ENCODE peak calls at places on chromosomes 4 and X, in eight cellular contexts. One of them, this sample, is unnamed. For H3K36me3, the result is how much of the 10 kb centered on the place peaks cover.

GRCh38 chr4:151227731-151228130 is 49.2 kb upstream of the PRSS48 start:
- DNase-seq in mesendoderm: peak
- DNase-seq in IMR-90: peak
- DNase-seq in GM12878: no peak
- DNase-seq in PC-9: no peak
- DNase-seq in K562: no peak
- DNase-seq in hepatocyte: peak
- DNase-seq in mammary epithelial cell: peak
- DNase-seq in this sample: peak

GRCh38 chr4:8644461-8644891 is 51.9 kb downstream of the CPZ start:
- DNase-seq in mesendoderm: no peak
- DNase-seq in IMR-90: no peak
- DNase-seq in GM12878: no peak
- DNase-seq in PC-9: no peak
- DNase-seq in K562: no peak
- DNase-seq in hepatocyte: no peak
- DNase-seq in mammary epithelial cell: no peak
- DNase-seq in this sample: no peak

GRCh38 chr4:48329976-48330375 is 11.4 kb upstream of the SLAIN2 start:
- DNase-seq in mesendoderm: no peak
- DNase-seq in IMR-90: peak
- DNase-seq in GM12878: no peak
- DNase-seq in PC-9: peak
- DNase-seq in K562: no peak
- DNase-seq in hepatocyte: no peak
- DNase-seq in mammary epithelial cell: peak
- DNase-seq in this sample: no peak

GRCh38 chr4:143384381-143384994 is 47.8 kb downstream of the GAB1 start:
- DNase-seq in mesendoderm: no peak
- DNase-seq in IMR-90: peak
- DNase-seq in GM12878: no peak
- DNase-seq in PC-9: no peak
- DNase-seq in K562: no peak
- DNase-seq in hepatocyte: no peak
- DNase-seq in mammary epithelial cell: no peak
- DNase-seq in this sample: no peak

GRCh38 chrX:140572724-140573123 is 67.9 kb upstream of the SOX3 start:
- DNase-seq in mesendoderm: peak
- DNase-seq in IMR-90: peak
- DNase-seq in GM12878: peak
- DNase-seq in PC-9: no peak
- DNase-seq in K562: peak
- DNase-seq in hepatocyte: peak
- DNase-seq in mammary epithelial cell: peak
- DNase-seq in this sample: peak

GRCh38 chr4:1246111-1246881 is 2.6 kb downstream of the CTBP1 start:
- DNase-seq in mesendoderm: no peak
- DNase-seq in IMR-90: no peak
- DNase-seq in GM12878: no peak
- DNase-seq in PC-9: peak
- DNase-seq in K562: no peak
- DNase-seq in hepatocyte: peak
- DNase-seq in mammary epithelial cell: peak
- DNase-seq in this sample: peak

GRCh38 chr4:78951862-78952472 is 12.7 kb upstream of the PAQR3 start:
- DNase-seq in mesendoderm: peak
- DNase-seq in IMR-90: peak
- DNase-seq in GM12878: no peak
- DNase-seq in PC-9: no peak
- DNase-seq in K562: peak
- DNase-seq in hepatocyte: peak
- DNase-seq in mammary epithelial cell: peak
- DNase-seq in this sample: peak

GRCh38 chrX:117803463-117803862 is 313.1 kb downstream of the KLHL13 start:
- DNase-seq in mesendoderm: no peak
- DNase-seq in IMR-90: no peak
- DNase-seq in GM12878: no peak
- DNase-seq in PC-9: no peak
- DNase-seq in K562: no peak
- DNase-seq in hepatocyte: no peak
- DNase-seq in mammary epithelial cell: no peak
- DNase-seq in this sample: no peak

GRCh38 chr4:155079866-155080265 is 128.6 kb upstream of the NPY2R start:
- DNase-seq in mesendoderm: peak
- DNase-seq in IMR-90: no peak
- DNase-seq in GM12878: no peak
- DNase-seq in PC-9: no peak
- DNase-seq in K562: no peak
- DNase-seq in hepatocyte: no peak
- DNase-seq in mammary epithelial cell: no peak
- DNase-seq in this sample: no peak

GRCh38 chr4:143386812-143387211 is 50.1 kb downstream of the GAB1 start:
- DNase-seq in mesendoderm: no peak
- DNase-seq in IMR-90: peak
- DNase-seq in GM12878: no peak
- DNase-seq in PC-9: no peak
- DNase-seq in K562: peak
- DNase-seq in hepatocyte: peak
- DNase-seq in mammary epithelial cell: no peak
- DNase-seq in this sample: no peak

GRCh38 chrX:40189018-40189417 is 91.3 kb upstream of the BCOR start:
- DNase-seq in mesendoderm: no peak
- DNase-seq in IMR-90: no peak
- DNase-seq in GM12878: no peak
- DNase-seq in PC-9: no peak
- DNase-seq in K562: no peak
- DNase-seq in hepatocyte: no peak
- DNase-seq in mammary epithelial cell: no peak
- DNase-seq in this sample: peak

GRCh38 chr4:20615492-20616136 is 84.6 kb upstream of the PACRGL start:
- DNase-seq in mesendoderm: peak
- DNase-seq in IMR-90: no peak
- DNase-seq in GM12878: no peak
- DNase-seq in PC-9: no peak
- DNase-seq in K562: no peak
- DNase-seq in hepatocyte: no peak
- DNase-seq in mammary epithelial cell: peak
- DNase-seq in this sample: no peak

DNA sequence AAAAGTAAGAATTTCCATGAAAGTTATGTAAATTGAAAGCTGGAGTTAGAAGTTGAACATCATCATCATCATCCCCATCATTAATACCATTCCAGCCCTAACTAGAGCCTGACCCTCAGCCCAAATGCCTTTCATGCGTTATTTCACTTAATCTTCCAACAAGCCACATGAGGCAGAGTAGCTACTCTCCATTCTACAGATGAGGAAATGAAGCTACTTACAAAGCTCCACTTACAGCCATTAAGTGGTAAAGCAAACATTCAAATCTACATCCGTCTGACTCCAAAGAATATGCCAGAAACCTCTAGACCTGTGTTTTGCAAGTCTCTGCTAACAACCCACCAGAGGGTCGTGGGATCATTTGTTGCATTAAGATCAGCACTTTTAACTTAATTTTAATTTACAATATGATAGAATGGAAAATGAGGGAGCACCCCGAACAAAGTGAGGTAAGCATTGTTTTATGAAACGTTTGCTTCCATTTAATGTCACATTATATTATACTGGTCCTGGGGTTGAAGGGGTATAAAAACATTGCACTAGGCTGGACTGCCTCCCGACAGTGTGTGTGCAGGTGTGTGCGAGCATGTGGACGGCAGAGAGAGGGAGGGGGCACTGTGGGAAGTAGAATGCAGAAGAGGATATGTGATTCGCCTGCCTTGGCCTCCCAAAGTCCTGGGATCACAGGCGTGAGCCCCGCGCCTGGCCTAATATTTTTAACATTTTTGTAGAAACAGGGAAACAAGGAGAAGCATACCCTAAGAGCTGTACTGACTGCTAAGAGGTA is 36.2 kb downstream of the IRF2 start:
- DNase-seq in mesendoderm: no peak
- DNase-seq in IMR-90: peak
- DNase-seq in GM12878: no peak
- DNase-seq in PC-9: no peak
- DNase-seq in K562: no peak
- DNase-seq in hepatocyte: no peak
- DNase-seq in mammary epithelial cell: no peak
- DNase-seq in this sample: no peak
- H3K4me2 ChIP-seq in mesendoderm: no peak
- H3K4me2 ChIP-seq in IMR-90: no peak
- H3K4me2 ChIP-seq in GM12878: peak
- H3K4me2 ChIP-seq in PC-9: no peak
- H3K4me2 ChIP-seq in K562: no peak
- H3K4me2 ChIP-seq in hepatocyte: no peak
- H3K4me2 ChIP-seq in mammary epithelial cell: no peak
- H3K4me2 ChIP-seq in this sample: no peak

DNA sequence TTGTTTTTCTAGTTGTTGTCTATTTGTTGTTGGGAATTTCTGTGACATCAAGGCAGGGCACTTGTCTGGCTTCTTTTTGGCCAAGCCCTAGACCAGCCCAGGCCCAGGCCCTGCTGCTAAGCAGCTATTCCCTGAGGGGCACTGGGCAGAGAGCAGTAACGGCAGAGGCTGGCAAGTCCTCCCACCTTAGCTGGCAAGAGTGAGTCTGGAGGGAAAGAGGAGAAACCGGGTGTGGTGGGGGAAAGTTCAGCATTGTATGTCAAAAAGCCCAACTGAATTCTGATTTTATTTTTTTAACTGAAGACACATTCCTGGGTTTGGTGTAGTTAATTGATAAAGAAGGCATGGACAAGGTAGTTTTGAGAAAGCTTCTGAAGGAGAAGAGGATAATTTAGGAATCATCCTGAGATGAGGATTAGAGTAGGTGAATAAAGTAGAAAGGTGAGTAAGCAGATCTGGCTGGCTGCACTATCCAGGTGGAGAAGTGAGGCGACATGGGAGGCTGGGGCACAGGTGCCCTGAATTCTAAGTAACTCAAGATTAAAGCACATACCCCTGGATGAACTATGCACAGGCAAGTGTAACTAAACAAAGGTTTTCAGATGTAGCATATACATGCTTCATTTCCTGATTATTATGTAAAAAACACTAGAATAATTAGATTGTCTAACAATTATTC is 57.4 kb downstream of the TAPT1 start:
- DNase-seq in mesendoderm: no peak
- DNase-seq in IMR-90: no peak
- DNase-seq in GM12878: no peak
- DNase-seq in PC-9: no peak
- DNase-seq in K562: no peak
- DNase-seq in hepatocyte: no peak
- DNase-seq in mammary epithelial cell: no peak
- DNase-seq in this sample: no peak
- H3K36me3 ChIP-seq in mesendoderm: under half
- H3K36me3 ChIP-seq in IMR-90: under half
- H3K36me3 ChIP-seq in GM12878: under half
- H3K36me3 ChIP-seq in PC-9: under half
- H3K36me3 ChIP-seq in K562: half or more
- H3K36me3 ChIP-seq in hepatocyte: under half
- H3K36me3 ChIP-seq in mammary epithelial cell: under half
- H3K36me3 ChIP-seq in this sample: under half

GRCh38 chr4:52126946-52127345 is 75.8 kb downstream of the SPATA18 start:
- DNase-seq in mesendoderm: peak
- DNase-seq in IMR-90: peak
- DNase-seq in GM12878: no peak
- DNase-seq in PC-9: no peak
- DNase-seq in K562: no peak
- DNase-seq in hepatocyte: no peak
- DNase-seq in mammary epithelial cell: peak
- DNase-seq in this sample: no peak
- H3K4me2 ChIP-seq in mesendoderm: no peak
- H3K4me2 ChIP-seq in IMR-90: no peak
- H3K4me2 ChIP-seq in GM12878: no peak
- H3K4me2 ChIP-seq in PC-9: no peak
- H3K4me2 ChIP-seq in K562: no peak
- H3K4me2 ChIP-seq in hepatocyte: no peak
- H3K4me2 ChIP-seq in mammary epithelial cell: no peak
- H3K4me2 ChIP-seq in this sample: no peak

GRCh38 chr4:3112241-3112978 is 37.9 kb downstream of the HTT start:
- DNase-seq in mesendoderm: no peak
- DNase-seq in IMR-90: no peak
- DNase-seq in GM12878: no peak
- DNase-seq in PC-9: no peak
- DNase-seq in K562: no peak
- DNase-seq in hepatocyte: no peak
- DNase-seq in mammary epithelial cell: no peak
- DNase-seq in this sample: no peak

GRCh38 chr4:3108211-3108610 is 33.7 kb downstream of the HTT start:
- DNase-seq in mesendoderm: no peak
- DNase-seq in IMR-90: peak
- DNase-seq in GM12878: no peak
- DNase-seq in PC-9: no peak
- DNase-seq in K562: no peak
- DNase-seq in hepatocyte: no peak
- DNase-seq in mammary epithelial cell: no peak
- DNase-seq in this sample: peak

GRCh38 chr4:3111461-3111860 is 37.0 kb downstream of the HTT start:
- DNase-seq in mesendoderm: peak
- DNase-seq in IMR-90: peak
- DNase-seq in GM12878: no peak
- DNase-seq in PC-9: no peak
- DNase-seq in K562: no peak
- DNase-seq in hepatocyte: peak
- DNase-seq in mammary epithelial cell: no peak
- DNase-seq in this sample: peak

GRCh38 chr4:3106339-3107186 is 32.1 kb downstream of the HTT start:
- DNase-seq in mesendoderm: peak
- DNase-seq in IMR-90: peak
- DNase-seq in GM12878: peak
- DNase-seq in PC-9: peak
- DNase-seq in K562: peak
- DNase-seq in hepatocyte: peak
- DNase-seq in mammary epithelial cell: peak
- DNase-seq in this sample: peak

DNA sequence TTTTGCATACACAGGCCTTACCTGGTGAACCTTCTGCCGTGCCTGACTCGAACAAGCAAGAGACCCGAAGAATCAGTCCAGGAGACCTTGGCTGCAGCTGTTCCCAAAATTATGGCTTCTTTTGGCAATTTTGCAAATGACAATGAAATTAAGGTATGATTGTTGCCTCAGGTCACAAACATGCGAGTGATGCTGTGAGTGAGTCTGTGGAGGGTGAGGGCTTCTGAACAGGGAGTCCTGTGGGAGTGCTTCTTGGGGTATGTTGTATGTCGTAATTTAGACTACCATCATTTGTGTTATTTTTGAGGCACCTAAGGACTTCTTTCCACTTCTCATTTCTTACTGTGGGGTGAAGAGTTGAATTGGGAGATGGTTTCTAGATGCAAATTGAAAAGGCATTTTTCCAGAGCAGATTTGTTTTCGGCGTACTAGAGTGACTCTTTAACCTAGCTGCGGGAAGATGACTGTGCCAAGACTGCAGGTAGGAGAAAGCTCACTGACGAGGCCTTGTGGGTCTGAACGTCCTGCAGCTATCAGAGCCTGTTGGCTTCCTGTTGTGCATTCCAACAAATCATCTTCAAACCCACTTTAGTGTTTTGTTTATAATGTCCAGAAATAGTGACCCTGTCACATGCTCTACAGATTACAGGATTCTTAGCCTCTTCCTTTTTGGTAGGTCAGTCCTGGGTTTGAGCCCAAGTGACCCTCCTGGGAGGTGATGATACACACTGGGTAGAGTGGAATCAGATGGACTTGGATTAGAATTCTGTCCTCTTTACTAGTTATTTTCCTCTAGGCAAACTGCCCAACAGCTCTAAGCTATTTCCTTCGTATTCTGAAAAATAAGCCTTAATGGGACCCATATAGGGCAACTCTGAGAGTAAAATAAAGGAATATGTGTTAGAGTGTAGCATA is 33.0 kb downstream of the HTT start:
- DNase-seq in mesendoderm: peak
- DNase-seq in IMR-90: no peak
- DNase-seq in GM12878: no peak
- DNase-seq in PC-9: no peak
- DNase-seq in K562: no peak
- DNase-seq in hepatocyte: no peak
- DNase-seq in mammary epithelial cell: no peak
- DNase-seq in this sample: no peak
- H3K36me3 ChIP-seq in mesendoderm: under half
- H3K36me3 ChIP-seq in IMR-90: under half
- H3K36me3 ChIP-seq in GM12878: under half
- H3K36me3 ChIP-seq in PC-9: under half
- H3K36me3 ChIP-seq in K562: half or more
- H3K36me3 ChIP-seq in hepatocyte: under half
- H3K36me3 ChIP-seq in mammary epithelial cell: under half
- H3K36me3 ChIP-seq in this sample: under half